ENCODE peak calls at places on chromosomes 16 and 17, in six cellular contexts. Q, K, B, N, P and L are unnamed samples.

GRCh38 chr16:85554114-85554790 is 58.9 kb upstream of the GSE1 start:
- DNase-seq in Q (peak), K (peak), B (peak), N (peak), P (peak), L (peak)

GRCh38 chr16:1723450-1724147 is 17.6 kb downstream of the MAPK8IP3 start:
- DNase-seq in Q (peak), K (peak), B (no peak), N (peak), P (no peak), L (peak)

GRCh38 chr17:33990943-33991706 is 264.0 kb upstream of the CCL2 start:
- DNase-seq in Q (no peak), K (no peak), B (no peak), N (no peak), P (no peak), L (peak)

GRCh38 chr16:2295056-2295798 is 27.3 kb upstream of the RNPS1 start:
- DNase-seq in Q (no peak), K (peak), B (no peak), N (no peak), P (no peak), L (no peak)

GRCh38 chr17:57970706-57971105 is 15.5 kb upstream of the CUEDC1 start:
- DNase-seq in Q (no peak), K (no peak), B (no peak), N (no peak), P (no peak), L (no peak)

GRCh38 chr17:49146620-49147306 is 14.2 kb downstream of the B4GALNT2 start:
- DNase-seq in Q (peak), K (no peak), B (no peak), N (no peak), P (no peak), L (peak)

GRCh38 chr17:76382803-76383644 is 1.4 kb upstream of the SPHK1 start:
- DNase-seq in Q (peak), K (peak), B (peak), N (peak), P (no peak), L (peak)

GRCh38 chr17:37701424-37702020 is 43.3 kb downstream of the HNF1B start:
- DNase-seq in Q (no peak), K (peak), B (no peak), N (peak), P (no peak), L (peak)

GRCh38 chr17:16504974-16505373 is 13.0 kb upstream of the LRRC75A start:
- DNase-seq in Q (no peak), K (no peak), B (no peak), N (no peak), P (no peak), L (no peak)

GRCh38 chr16:12703935-12704334 is 99.8 kb downstream of the CPPED1 start:
- DNase-seq in Q (no peak), K (no peak), B (no peak), N (no peak), P (no peak), L (no peak)

GRCh38 chr17:19676901-19677300 is 28.4 kb downstream of the ALDH3A2 start:
- DNase-seq in Q (no peak), K (no peak), B (no peak), N (no peak), P (no peak), L (no peak)

DNA sequence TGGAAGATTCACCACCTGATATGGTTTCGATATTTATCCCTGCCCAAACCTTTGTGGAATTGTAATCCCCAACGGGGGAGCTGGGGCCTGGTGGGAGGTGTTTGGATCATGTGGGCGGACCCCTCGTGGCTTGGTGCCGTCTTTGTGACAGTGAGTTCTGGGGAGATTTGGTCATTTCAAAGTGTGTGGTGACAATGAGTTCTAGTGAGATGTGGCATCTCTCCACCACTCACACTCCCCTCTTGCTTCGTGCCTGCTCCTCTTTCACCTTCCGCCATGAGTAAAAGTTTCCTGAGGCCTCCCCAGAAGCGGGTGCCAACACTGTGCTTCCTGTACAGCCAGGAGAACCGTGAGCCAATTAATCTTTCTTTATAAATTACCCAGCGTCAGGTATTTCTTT is 9.7 kb downstream of the CCDC57 start:
- DNase-seq in Q (no peak), K (no peak), B (no peak), N (no peak), P (no peak), L (no peak)
- H3K4me3 ChIP-seq in Q (no peak), K (no peak), B (no peak), N (no peak), P (no peak), L (no peak)

GRCh38 chr16:22161999-22162657 is at the start of gene SDR42E2:
- DNase-seq in Q (no peak), K (no peak), B (no peak), N (peak), P (no peak), L (no peak)
- H3K4me3 ChIP-seq in Q (no peak), K (no peak), B (peak), N (peak), P (peak), L (no peak)

GRCh38 chr17:28949185-28950016 is 1.9 kb downstream of the PHF12 start:
- DNase-seq in Q (peak), K (peak), B (peak), N (peak), P (peak), L (peak)

GRCh38 chr17:28948873-28949184 is 2.5 kb downstream of the PHF12 start:
- DNase-seq in Q (peak), K (no peak), B (no peak), N (no peak), P (no peak), L (no peak)

GRCh38 chr17:28946239-28946638 is 5.1 kb downstream of the PHF12 start:
- DNase-seq in Q (peak), K (no peak), B (no peak), N (no peak), P (no peak), L (peak)

GRCh38 chr17:28948342-28948741 is 3.0 kb downstream of the PHF12 start:
- DNase-seq in Q (no peak), K (no peak), B (no peak), N (no peak), P (no peak), L (no peak)

DNA sequence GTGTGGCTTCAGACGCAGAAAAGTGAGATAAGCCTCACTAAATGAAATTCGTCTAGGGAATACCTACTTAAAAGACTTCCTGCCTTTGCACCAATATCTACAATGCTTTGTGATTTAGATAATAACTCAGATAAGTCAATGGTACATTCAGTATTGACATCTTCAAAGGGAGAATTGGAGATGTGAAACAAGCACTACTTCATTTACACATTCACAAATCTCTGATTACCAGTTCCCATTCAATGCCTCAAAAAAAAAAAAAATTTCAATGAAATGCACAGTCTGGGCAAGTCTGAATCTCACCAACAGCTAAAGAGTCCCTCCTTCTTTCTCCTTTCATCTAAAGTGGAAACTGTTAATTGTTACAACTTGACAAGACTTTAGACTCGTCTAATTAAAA is 3.7 kb downstream of the PHF12 start:
- DNase-seq in Q (no peak), K (no peak), B (no peak), N (no peak), P (no peak), L (no peak)
- H3K4me3 ChIP-seq in Q (no peak), K (peak), B (peak), N (no peak), P (peak), L (no peak)

DNA sequence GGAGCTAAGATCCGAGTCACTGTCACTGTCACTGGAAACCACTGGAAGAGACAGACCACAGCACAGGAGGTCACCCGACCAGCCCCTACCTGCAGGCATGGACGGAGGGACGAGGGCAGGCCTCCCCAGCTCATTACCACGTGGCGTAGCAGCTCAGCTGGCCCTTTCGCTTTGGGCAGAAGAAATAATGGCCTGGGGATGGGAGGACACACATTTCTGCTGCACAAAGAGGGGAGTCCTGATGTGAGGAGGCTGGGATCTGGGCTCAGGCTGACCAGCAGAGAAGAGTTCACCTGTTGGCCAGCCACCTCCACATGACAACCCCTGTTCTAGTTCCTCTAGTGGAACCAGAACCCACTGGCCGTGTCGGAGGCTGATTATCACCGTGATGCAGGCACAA is 38.2 kb upstream of the DOC2B start:
- DNase-seq in Q (no peak), K (no peak), B (no peak), N (no peak), P (no peak), L (no peak)
- H3K4me3 ChIP-seq in Q (no peak), K (no peak), B (no peak), N (no peak), P (no peak), L (no peak)

GRCh38 chr17:69547230-69547629 is 132.7 kb downstream of the MAP2K6 start:
- DNase-seq in Q (no peak), K (no peak), B (no peak), N (no peak), P (no peak), L (no peak)
- H3K4me3 ChIP-seq in Q (no peak), K (no peak), B (no peak), N (no peak), P (no peak), L (no peak)

DNA sequence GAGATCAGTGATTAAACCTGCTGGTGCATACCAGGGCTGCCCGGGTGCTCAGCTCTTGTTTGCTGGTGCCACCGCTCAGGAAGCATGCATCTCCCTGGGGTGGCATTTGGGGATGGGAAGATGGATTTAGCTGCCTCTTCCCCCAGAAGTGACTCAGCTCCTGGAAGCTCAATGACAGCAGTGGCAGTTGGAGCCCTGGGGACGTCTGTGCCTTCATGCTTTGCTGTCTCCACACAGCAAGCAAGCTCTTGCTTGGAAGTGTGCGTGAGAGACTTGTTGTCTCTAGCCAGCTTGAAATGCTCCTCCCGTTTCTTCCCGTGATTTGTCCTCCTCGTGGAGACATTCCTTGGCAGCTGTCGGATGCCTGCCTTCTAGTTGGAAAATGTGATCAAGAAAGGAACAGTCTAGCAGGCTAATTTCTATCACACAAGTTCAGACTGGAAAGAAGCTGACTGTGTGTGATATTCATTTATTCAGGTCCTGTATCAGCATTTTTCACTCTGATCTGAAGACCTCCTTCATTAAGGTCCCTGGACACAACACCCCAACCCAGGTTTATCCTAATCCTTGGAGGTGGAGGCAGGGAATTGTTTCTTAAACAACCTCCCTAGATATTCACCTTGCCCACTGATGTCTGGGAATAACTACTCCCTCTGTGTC is 73.0 kb downstream of the BMERB1 start:
- DNase-seq in Q (peak), K (no peak), B (no peak), N (no peak), P (no peak), L (no peak)
- H3K4me3 ChIP-seq in Q (no peak), K (no peak), B (no peak), N (no peak), P (no peak), L (no peak)

DNA sequence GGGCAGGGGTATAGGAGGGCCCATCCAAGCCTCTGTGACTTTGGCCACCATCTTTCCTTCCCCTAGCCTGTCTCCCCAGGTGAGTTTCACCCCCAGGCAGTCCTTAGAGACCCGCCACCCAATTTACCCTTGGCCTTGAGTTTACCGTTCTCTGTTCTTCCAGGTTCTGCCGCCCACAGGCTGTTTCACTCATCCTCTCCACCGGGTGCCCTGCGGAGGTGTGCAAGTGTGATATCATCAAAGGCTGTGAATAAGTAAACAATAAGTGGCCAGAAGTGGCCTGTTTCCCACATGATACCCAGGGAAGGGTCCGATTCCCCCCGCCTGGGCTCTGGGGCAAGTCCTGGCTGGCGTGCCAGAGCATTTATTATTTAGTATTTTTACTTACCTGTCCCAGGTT is 15.1 kb upstream of the TLCD3B start:
- DNase-seq in Q (no peak), K (no peak), B (no peak), N (no peak), P (no peak), L (no peak)
- H3K4me3 ChIP-seq in Q (no peak), K (no peak), B (no peak), N (no peak), P (no peak), L (no peak)

DNA sequence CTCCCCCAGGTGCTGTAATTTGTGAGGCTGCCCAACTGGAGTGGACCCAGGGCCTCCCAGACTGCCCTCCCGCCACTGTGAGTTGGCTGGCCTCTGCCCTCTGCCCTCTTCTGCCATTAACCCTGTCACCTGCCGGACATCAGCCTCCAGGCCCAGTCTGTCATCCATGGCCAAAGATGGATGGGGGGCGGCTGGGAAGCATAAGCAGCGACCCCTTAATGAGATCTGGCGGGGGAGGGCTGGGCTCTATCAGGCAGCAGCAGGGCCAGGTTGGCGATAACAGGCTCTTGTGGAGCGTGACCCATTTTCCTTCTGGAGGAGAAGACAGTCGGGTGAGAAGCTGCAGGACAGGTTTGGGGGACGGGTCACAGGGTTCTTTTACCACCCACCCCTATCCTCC is 25.3 kb downstream of the CDK5RAP3 start:
- DNase-seq in Q (no peak), K (no peak), B (no peak), N (no peak), P (no peak), L (no peak)
- H3K4me3 ChIP-seq in Q (no peak), K (no peak), B (no peak), N (no peak), P (no peak), L (no peak)

GRCh38 chr16:67183284-67183626 is 508 bp downstream of the MATCAP1 start:
- DNase-seq in Q (no peak), K (no peak), B (no peak), N (no peak), P (no peak), L (no peak)

GRCh38 chr16:67180166-67180565 is 3.6 kb downstream of the MATCAP1 start:
- DNase-seq in Q (no peak), K (no peak), B (no peak), N (no peak), P (no peak), L (no peak)

GRCh38 chr16:67179421-67180080 is 4.2 kb downstream of the MATCAP1 start:
- DNase-seq in Q (no peak), K (peak), B (no peak), N (no peak), P (no peak), L (no peak)

GRCh38 chr16:67182288-67182687 is 1.5 kb downstream of the MATCAP1 start:
- DNase-seq in Q (no peak), K (no peak), B (no peak), N (no peak), P (no peak), L (no peak)

DNA sequence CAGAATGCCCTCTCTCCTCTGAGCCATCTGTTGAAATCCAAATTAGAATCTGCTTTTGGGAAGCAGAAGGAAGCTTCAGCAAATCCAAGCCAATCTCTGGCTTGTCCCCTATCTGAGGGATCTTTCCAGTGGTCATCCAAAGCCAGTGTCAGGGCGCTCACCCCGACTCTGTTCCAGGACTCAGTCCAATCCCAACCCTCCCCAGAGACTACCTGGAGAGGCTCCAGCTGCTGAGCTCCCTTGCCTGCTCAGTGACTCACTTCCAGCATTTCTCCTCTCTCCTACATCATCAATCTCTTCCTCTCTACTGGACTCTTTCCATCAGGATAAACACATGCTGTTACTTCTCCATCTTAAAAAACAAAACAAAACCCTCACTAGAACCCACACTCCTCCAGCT is 2.4 kb downstream of the MATCAP1 start:
- DNase-seq in Q (peak), K (no peak), B (no peak), N (no peak), P (no peak), L (peak)
- H3K4me3 ChIP-seq in Q (no peak), K (no peak), B (no peak), N (no peak), P (no peak), L (no peak)